ENCODE peak calls at places on chromosomes 7 and 10, in nine cellular contexts. W, C, R, O, H, F, Z, T and A are unnamed samples.

GRCh38 chr7:159231017-159231416 is 86.3 kb upstream of the VIPR2 start:
- DNase-seq in W (no peak), C (no peak), R (no peak), O (no peak), H (no peak), F (no peak), Z (no peak), T (no peak), A (no peak)

GRCh38 chr7:2164156-2164555 is 68.6 kb downstream of the MAD1L1 start:
- DNase-seq in W (no peak), C (no peak), R (peak), O (no peak), H (no peak), F (no peak), Z (no peak), T (no peak), A (no peak)

GRCh38 chr7:150958603-150959002 is 19.5 kb downstream of the KCNH2 start:
- DNase-seq in W (no peak), C (no peak), R (no peak), O (no peak), H (no peak), F (no peak), Z (no peak), T (no peak), A (no peak)

GRCh38 chr7:143172354-143172753 is 10.9 kb upstream of the TAS2R39 start:
- DNase-seq in W (no peak), C (no peak), R (no peak), O (peak), H (peak), F (no peak), Z (no peak), T (peak), A (peak)

GRCh38 chr7:94069154-94069739 is 65.1 kb upstream of the BET1 start:
- DNase-seq in W (no peak), C (no peak), R (peak), O (no peak), H (no peak), F (no peak), Z (no peak), T (no peak), A (no peak)

GRCh38 chr10:69835875-69836727 is 34.4 kb downstream of the COL13A1 start:
- DNase-seq in W (no peak), C (no peak), R (no peak), O (no peak), H (no peak), F (no peak), Z (no peak), T (no peak), A (no peak)

GRCh38 chr7:96248405-96248804 is 73.5 kb downstream of the SLC25A13 start:
- DNase-seq in W (no peak), C (no peak), R (no peak), O (no peak), H (no peak), F (no peak), Z (no peak), T (no peak), A (no peak)

GRCh38 chr7:13908667-13909382 is 80.6 kb downstream of the ETV1 start:
- DNase-seq in W (no peak), C (no peak), R (no peak), O (no peak), H (no peak), F (no peak), Z (no peak), T (no peak), A (no peak)

GRCh38 chr7:26449175-26450165 is 157.8 kb downstream of the SNX10 start:
- DNase-seq in W (no peak), C (no peak), R (peak), O (peak), H (peak), F (peak), Z (no peak), T (no peak), A (peak)

GRCh38 chr10:84308021-84308420 is 20.4 kb upstream of the CCSER2 start:
- DNase-seq in W (no peak), C (no peak), R (peak), O (no peak), H (no peak), F (no peak), Z (no peak), T (no peak), A (no peak)

GRCh38 chr10:27620425-27621397 is 116.6 kb downstream of the RAB18 start:
- DNase-seq in W (no peak), C (peak), R (peak), O (no peak), H (no peak), F (peak), Z (peak), T (no peak), A (no peak)

GRCh38 chr7:100429637-100430449 is at the start of gene MEPCE:
- DNase-seq in W (peak), C (peak), R (peak), O (peak), H (peak), F (peak), Z (peak), T (peak), A (peak)
- TF ChIP-seq POLR2A in W (peak), C (no peak), R (no peak), O (peak), H (no peak), F (no peak), Z (no peak), T (peak), A (peak)

GRCh38 chr10:102775201-102775972 is 31.6 kb downstream of the WBP1L start:
- DNase-seq in W (no peak), C (peak), R (peak), O (no peak), H (peak), F (no peak), Z (peak), T (peak), A (peak)

GRCh38 chr10:102773986-102774385 is 30.2 kb downstream of the WBP1L start:
- DNase-seq in W (no peak), C (peak), R (peak), O (no peak), H (peak), F (no peak), Z (peak), T (peak), A (no peak)

GRCh38 chr10:102776779-102777417 is 33.1 kb downstream of the WBP1L start:
- DNase-seq in W (peak), C (peak), R (peak), O (no peak), H (peak), F (peak), Z (peak), T (peak), A (peak)

GRCh38 chr10:102777696-102778530 is 34.2 kb downstream of the WBP1L start:
- DNase-seq in W (no peak), C (peak), R (no peak), O (no peak), H (no peak), F (no peak), Z (no peak), T (no peak), A (no peak)

DNA sequence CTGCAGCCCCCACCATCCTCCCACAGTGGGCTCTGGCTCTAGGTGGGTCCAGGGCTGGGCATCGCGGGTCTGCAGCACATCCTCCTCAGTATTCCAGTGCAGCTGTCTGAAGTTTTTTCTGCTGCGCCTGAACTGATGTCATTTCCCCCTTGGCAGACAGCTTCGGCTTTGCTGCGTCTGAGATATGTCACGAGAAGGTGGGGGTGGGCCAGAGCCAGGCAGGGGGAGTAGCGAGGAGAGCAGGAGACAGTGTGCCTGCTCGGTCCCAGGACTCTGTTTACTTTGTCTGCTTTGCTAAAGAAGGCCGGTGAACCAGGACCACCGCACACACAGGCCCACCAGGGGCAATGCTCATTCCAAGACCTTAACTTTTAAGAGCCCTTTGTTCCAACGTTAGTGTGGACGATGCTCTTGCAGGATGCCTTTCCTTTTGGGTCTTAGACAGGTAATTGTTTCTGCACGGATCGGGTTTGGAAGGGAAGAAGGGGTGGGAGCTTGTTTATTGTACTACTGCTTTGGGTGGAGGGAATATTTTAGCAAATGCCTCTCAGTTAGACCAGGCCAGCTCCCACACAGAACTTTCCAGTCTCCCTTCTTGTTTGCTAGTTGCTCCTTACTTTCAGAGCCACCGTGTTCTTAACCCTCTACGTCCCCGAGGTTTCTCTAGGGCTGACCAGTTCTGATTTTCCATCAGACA is 32.4 kb downstream of the WBP1L start:
- DNase-seq in W (peak), C (peak), R (peak), O (no peak), H (peak), F (peak), Z (peak), T (peak), A (peak)
- H3K4me3 ChIP-seq in W (no peak), C (peak), R (peak), O (no peak), H (peak), F (no peak), Z (peak), T (peak), A (peak)

GRCh38 chr7:132531562-132531961 is 44.7 kb downstream of the PLXNA4 start:
- DNase-seq in W (no peak), C (no peak), R (no peak), O (no peak), H (no peak), F (no peak), Z (no peak), T (no peak), A (no peak)

GRCh38 chr7:132528695-132529094 is 47.6 kb downstream of the PLXNA4 start:
- DNase-seq in W (no peak), C (no peak), R (no peak), O (no peak), H (no peak), F (no peak), Z (no peak), T (no peak), A (no peak)

GRCh38 chr7:132527467-132528410 is 48.5 kb downstream of the PLXNA4 start:
- DNase-seq in W (no peak), C (no peak), R (no peak), O (no peak), H (no peak), F (no peak), Z (no peak), T (no peak), A (no peak)

GRCh38 chr7:132536646-132537395 is 39.4 kb downstream of the PLXNA4 start:
- DNase-seq in W (no peak), C (no peak), R (peak), O (no peak), H (peak), F (no peak), Z (no peak), T (no peak), A (no peak)

GRCh38 chr7:132532237-132532734 is 44.0 kb downstream of the PLXNA4 start:
- DNase-seq in W (no peak), C (no peak), R (no peak), O (no peak), H (no peak), F (no peak), Z (no peak), T (no peak), A (no peak)
- TF ChIP-seq CTCF in W (no peak), C (no peak), R (no peak), O (no peak), H (no peak), F (no peak), Z (no peak), T (no peak), A (no peak)

GRCh38 chr10:110206988-110207804 is at the start of gene MXI1:
- DNase-seq in W (peak), C (peak), R (peak), O (peak), H (peak), F (peak), Z (peak), T (peak), A (peak)
- TF ChIP-seq POLR2A in W (peak), C (peak), R (no peak), O (peak), H (no peak), F (no peak), Z (peak), T (peak), A (peak)

GRCh38 chr10:126158090-126158489 is 230.2 kb downstream of the ADAM12 start:
- DNase-seq in W (no peak), C (no peak), R (no peak), O (no peak), H (no peak), F (no peak), Z (no peak), T (no peak), A (no peak)

GRCh38 chr10:126160571-126160970 is 227.7 kb downstream of the ADAM12 start:
- DNase-seq in W (no peak), C (no peak), R (no peak), O (no peak), H (no peak), F (no peak), Z (no peak), T (no peak), A (no peak)

GRCh38 chr10:126157127-126157526 is 231.2 kb downstream of the ADAM12 start:
- DNase-seq in W (no peak), C (no peak), R (no peak), O (no peak), H (no peak), F (no peak), Z (no peak), T (no peak), A (no peak)

GRCh38 chr10:126156545-126156944 is 231.7 kb downstream of the ADAM12 start:
- DNase-seq in W (no peak), C (no peak), R (no peak), O (no peak), H (no peak), F (no peak), Z (no peak), T (no peak), A (no peak)

GRCh38 chr10:126158537-126158936 is 229.7 kb downstream of the ADAM12 start:
- DNase-seq in W (no peak), C (no peak), R (no peak), O (no peak), H (no peak), F (no peak), Z (no peak), T (no peak), A (no peak)
- H3K4me3 ChIP-seq in W (no peak), C (no peak), R (no peak), O (no peak), H (no peak), F (no peak), Z (no peak), T (no peak), A (no peak)

DNA sequence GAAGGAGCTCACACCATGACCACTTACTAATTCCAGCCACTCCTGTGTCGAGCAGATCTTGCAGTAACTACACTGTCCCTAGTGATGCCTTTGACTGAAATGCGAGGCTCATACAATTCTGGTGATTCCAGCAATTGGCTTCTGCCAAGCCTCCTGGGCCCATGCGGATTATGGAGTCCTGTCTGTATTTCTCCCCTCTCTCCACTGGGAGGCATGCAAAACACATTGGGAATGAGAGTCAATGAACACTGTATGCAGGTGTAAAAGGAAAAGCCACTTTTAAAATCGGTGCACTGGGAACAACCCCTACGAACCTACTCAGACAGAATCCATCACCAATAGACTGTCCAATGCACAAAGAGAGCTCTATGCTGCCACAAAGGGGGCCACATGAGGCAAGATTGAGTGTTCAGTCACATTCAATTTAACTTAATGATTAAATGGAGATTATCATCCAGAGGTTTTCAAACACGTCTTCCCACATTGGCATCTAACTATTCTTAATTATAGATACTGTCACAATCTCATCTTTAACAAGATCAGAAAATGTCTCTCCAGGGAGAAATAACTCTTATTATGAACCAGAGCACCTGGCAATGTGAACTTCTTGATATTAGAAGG is 550.6 kb downstream of the GLRX3 start:
- DNase-seq in W (no peak), C (no peak), R (no peak), O (no peak), H (no peak), F (no peak), Z (no peak), T (no peak), A (no peak)
- TF ChIP-seq CTCF in W (peak), C (no peak), R (no peak), O (no peak), H (no peak), F (no peak), Z (peak), T (no peak), A (peak)

GRCh38 chr7:117793496-117793895 is 79.7 kb downstream of the CTTNBP2 start:
- DNase-seq in W (no peak), C (no peak), R (no peak), O (no peak), H (no peak), F (no peak), Z (no peak), T (no peak), A (no peak)
- TF ChIP-seq POLR2A in W (no peak), C (no peak), R (no peak), O (no peak), H (no peak), F (no peak), Z (no peak), T (no peak), A (no peak)

GRCh38 chr7:55278321-55278720 is 86.8 kb upstream of the LANCL2 start:
- DNase-seq in W (no peak), C (no peak), R (no peak), O (no peak), H (no peak), F (no peak), Z (no peak), T (no peak), A (no peak)

GRCh38 chr7:55279080-55279845 is 85.9 kb upstream of the LANCL2 start:
- DNase-seq in W (no peak), C (no peak), R (no peak), O (no peak), H (no peak), F (no peak), Z (no peak), T (no peak), A (no peak)

GRCh38 chr7:55277916-55278315 is 87.2 kb upstream of the LANCL2 start:
- DNase-seq in W (no peak), C (no peak), R (no peak), O (no peak), H (no peak), F (no peak), Z (no peak), T (no peak), A (no peak)

GRCh38 chr7:55276896-55277295 is 88.2 kb upstream of the LANCL2 start:
- DNase-seq in W (no peak), C (no peak), R (no peak), O (no peak), H (no peak), F (no peak), Z (no peak), T (no peak), A (no peak)

GRCh38 chr7:55280031-55280454 is 85.1 kb upstream of the LANCL2 start:
- DNase-seq in W (peak), C (peak), R (peak), O (peak), H (peak), F (peak), Z (peak), T (peak), A (peak)
- H3K4me3 ChIP-seq in W (no peak), C (no peak), R (no peak), O (no peak), H (no peak), F (no peak), Z (no peak), T (no peak), A (no peak)

DNA sequence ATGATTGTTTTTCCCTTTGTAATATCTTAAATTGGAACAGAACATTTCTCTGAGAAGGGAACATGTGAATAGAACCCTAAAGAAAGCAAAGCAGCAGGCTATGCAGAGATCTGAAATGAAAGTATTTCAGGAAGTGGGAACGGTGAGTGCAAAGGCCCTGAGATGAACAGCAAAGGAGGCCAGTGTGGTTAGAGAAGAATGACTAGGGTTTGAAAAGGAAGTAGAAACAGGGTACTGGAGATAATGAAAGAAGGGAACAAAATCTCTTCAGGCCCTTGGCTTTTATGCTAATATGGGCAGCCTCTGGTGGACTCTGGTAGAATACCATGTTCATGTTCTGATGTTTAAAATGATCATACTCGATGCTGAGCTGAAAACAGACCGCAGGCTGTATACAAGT is 22.2 kb downstream of the ARHGAP21 start:
- DNase-seq in W (no peak), C (no peak), R (no peak), O (no peak), H (no peak), F (no peak), Z (no peak), T (no peak), A (no peak)
- TF ChIP-seq CTCF in W (no peak), C (no peak), R (no peak), O (no peak), H (no peak), F (no peak), Z (no peak), T (no peak), A (no peak)

GRCh38 chr7:155107126-155107525 is 37.0 kb downstream of the HTR5A start:
- DNase-seq in W (no peak), C (no peak), R (no peak), O (no peak), H (no peak), F (no peak), Z (no peak), T (no peak), A (no peak)
- TF ChIP-seq POLR2A in W (no peak), C (no peak), R (no peak), O (no peak), H (no peak), F (no peak), Z (no peak), T (no peak), A (no peak)